ENCODE peak calls at places on chromosomes 6 and 20, in four cellular contexts. I, Y, N and W are unnamed samples.

GRCh38 chr20:1326031-1326930 is 2.7 kb downstream of the SDCBP2 start:
- DNase-seq in I (no peak), N (no peak), Y (no peak), W (peak; percentile 35)

GRCh38 chr6:54267798-54268197 is 40.4 kb upstream of the TINAG start:
- DNase-seq in I (no peak), N (peak; percentile 67), Y (peak; percentile 7), W (peak; percentile 3)

GRCh38 chr6:20403766-20404640 is 2.3 kb downstream of the E2F3 start:
- DNase-seq in I (peak; percentile 72), Y (peak; percentile 66), N (peak; percentile 52), W (peak; percentile 16)

GRCh38 chr20:3000852-3001523 is 42.4 kb upstream of the GNRH2 start:
- DNase-seq in Y (peak; percentile 16), N (no peak), I (no peak), W (peak; percentile 80)

GRCh38 chr6:34961082-34961481 is 72.0 kb downstream of the ANKS1A start:
- DNase-seq in Y (no peak), N (no peak), I (no peak), W (no peak)

GRCh38 chr6:53309059-53309896 is 39.5 kb downstream of the ELOVL5 start:
- DNase-seq in Y (peak; percentile 37), N (peak; percentile 56), I (no peak), W (no peak)

GRCh38 chr6:136607204-136607931 is 57.1 kb upstream of the MAP7 start:
- DNase-seq in N (peak; percentile 22), Y (peak; percentile 27), I (no peak), W (no peak)

GRCh38 chr6:170497845-170498281 is 55.2 kb downstream of the PSMB1 start:
- DNase-seq in Y (no peak), I (peak; percentile 67), N (no peak), W (no peak)

GRCh38 chr6:23754197-23754596 is 371.8 kb upstream of the NRSN1 start:
- DNase-seq in Y (no peak), I (no peak), N (no peak), W (no peak)

GRCh38 chr20:49584418-49585382 is 16.8 kb upstream of the PTGIS start:
- DNase-seq in I (no peak), Y (no peak), N (no peak), W (peak; percentile 40)

GRCh38 chr6:119890470-119890869 is 540.9 kb upstream of the MAN1A1 start:
- DNase-seq in I (no peak), Y (no peak), N (no peak), W (no peak)

GRCh38 chr6:24738732-24739131 is 19.8 kb upstream of the C6orf62 start:
- DNase-seq in N (no peak), I (no peak), Y (no peak), W (no peak)

GRCh38 chr6:115610646-115611045 is 450.0 kb downstream of the FRK start:
- DNase-seq in Y (no peak), N (no peak), I (no peak), W (no peak)

GRCh38 chr20:57043091-57043490 is 223.3 kb downstream of the BMP7 start:
- DNase-seq in N (no peak), Y (no peak), I (no peak), W (no peak)

GRCh38 chr20:58645277-58645968 is 5.7 kb upstream of the STX16 start:
- DNase-seq in I (peak; percentile 27), Y (no peak), N (peak; percentile 59), W (no peak)

GRCh38 chr20:48153105-48153504 is 367.8 kb upstream of the SULF2 start:
- DNase-seq in I (no peak), Y (no peak), N (no peak), W (no peak)

GRCh38 chr20:56715309-56715708 is 86.2 kb downstream of the TFAP2C start:
- DNase-seq in Y (no peak), I (no peak), N (no peak), W (no peak)

DNA sequence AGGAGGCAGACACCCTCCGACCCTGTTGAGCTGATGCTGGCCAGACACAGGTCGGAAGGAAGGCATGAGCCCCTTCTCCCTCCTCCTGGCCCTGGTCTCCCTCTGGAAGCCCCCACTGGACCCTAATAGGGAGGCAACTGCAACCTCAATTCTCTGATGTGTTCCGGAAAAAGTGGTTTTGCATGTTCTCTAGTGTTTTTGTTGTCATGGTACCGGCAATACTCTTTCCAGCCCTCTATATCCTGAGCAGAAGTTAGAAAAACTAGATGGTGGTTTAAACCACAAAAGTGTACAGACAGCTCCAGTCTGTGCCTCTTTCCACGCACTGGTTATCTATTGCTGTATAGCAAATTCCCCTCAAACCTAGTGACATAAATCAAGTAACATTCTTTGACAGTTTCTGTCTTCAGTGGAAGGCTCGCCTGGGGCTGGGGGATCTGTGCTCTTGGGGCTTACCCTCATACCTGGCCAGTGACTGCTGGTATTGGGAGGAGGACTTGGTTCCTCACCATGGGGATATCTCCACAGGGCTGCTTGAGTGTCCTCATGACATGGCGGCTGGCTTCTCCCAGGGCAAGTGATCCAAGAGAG is 37.0 kb downstream of the SYTL3 start:
- DNase-seq in I (no peak), Y (no peak), N (no peak), W (no peak)
- TF ChIP-seq JUN in I (no peak), Y (no peak), N (no peak), W (no peak)

GRCh38 chr6:114310053-114310452 is 32.8 kb downstream of the HS3ST5 start:
- DNase-seq in Y (no peak), I (no peak), N (no peak), W (no peak)
- H3K4me1 ChIP-seq in Y (no peaks in the 10 kb centered on the region), I (no peaks in the 10 kb centered on the region), N (no peaks in the 10 kb centered on the region), W (no peaks in the 10 kb centered on the region)

DNA sequence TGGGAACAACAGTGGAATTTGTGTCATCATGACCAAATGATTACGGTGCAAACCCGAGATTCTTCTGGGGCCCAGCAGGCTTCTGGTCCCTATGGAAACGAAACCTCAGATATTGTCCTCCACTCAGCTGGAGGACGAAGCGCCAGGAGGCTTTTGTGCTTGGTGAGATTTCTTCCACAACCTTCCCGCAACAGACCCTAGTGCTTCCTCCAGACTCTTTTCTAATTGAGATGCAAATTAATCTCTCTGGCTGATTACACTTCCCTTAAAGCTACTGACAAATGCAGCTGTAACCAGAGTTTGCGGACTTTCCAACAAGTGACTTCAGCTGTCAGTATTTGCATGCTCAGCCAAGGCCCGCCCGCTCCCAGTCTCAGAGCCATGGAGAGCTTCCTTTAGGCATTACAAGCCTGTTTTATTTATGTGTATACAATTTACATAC is 96.0 kb downstream of the INSM1 start:
- DNase-seq in Y (no peak), I (no peak), N (no peak), W (no peak)
- TF ChIP-seq CEBPB in Y (no peak), I (no peak), N (no peak), W (no peak)

GRCh38 chr6:27720607-27721580 is 191.3 kb downstream of the OR2B2 start:
- DNase-seq in Y (peak; percentile 59), N (peak; percentile 21), I (peak; percentile 90), W (peak; percentile 69)
- TF ChIP-seq JUN in Y (no peak), N (no peak), I (no peak), W (no peak)

GRCh38 chr20:62356143-62356947 is 10.8 kb downstream of the LAMA5 start:
- DNase-seq in I (no peak), N (no peak), Y (no peak), W (no peak)
- H3K4me1 ChIP-seq in I (peaks cover 51% of the 10 kb centered on the region), N (peaks cover 47% of the 10 kb centered on the region), Y (peaks cover 30% of the 10 kb centered on the region), W (peaks cover 98% of the 10 kb centered on the region)

DNA sequence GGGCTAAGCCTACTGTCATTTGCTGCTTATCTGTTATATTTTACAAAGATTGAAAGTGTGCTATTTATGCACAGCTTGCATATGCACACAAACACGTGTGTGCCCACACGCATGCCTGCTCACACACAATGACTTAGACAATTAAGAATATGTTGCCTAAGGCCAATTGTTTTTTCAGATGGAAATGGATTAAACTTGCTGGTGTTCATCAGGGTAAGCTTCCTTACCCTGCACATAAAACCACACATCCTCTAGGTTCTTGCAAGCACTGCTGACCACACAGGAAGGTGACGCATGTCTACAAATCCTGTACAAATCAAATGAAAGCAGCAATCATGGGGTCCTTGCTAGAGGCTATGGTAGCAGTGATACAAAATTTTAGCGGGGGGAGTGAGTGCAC is 58.4 kb downstream of the GJA10 start:
- DNase-seq in N (no peak), Y (no peak), I (no peak), W (no peak)
- TF ChIP-seq CEBPB in N (no peak), Y (no peak), I (no peak), W (no peak)

GRCh38 chr6:1181939-1182338 is 130.0 kb upstream of the FOXQ1 start:
- DNase-seq in N (no peak), I (no peak), Y (no peak), W (no peak)

GRCh38 chr6:1178590-1178989 is 133.3 kb upstream of the FOXQ1 start:
- DNase-seq in I (no peak), N (peak; percentile 76), Y (no peak), W (no peak)

GRCh38 chr6:1182722-1183521 is 129.0 kb upstream of the FOXQ1 start:
- DNase-seq in I (no peak), N (peak; percentile 74), Y (no peak), W (no peak)

GRCh38 chr6:1176595-1176994 is 135.3 kb upstream of the FOXQ1 start:
- DNase-seq in N (no peak), Y (no peak), I (no peak), W (no peak)

DNA sequence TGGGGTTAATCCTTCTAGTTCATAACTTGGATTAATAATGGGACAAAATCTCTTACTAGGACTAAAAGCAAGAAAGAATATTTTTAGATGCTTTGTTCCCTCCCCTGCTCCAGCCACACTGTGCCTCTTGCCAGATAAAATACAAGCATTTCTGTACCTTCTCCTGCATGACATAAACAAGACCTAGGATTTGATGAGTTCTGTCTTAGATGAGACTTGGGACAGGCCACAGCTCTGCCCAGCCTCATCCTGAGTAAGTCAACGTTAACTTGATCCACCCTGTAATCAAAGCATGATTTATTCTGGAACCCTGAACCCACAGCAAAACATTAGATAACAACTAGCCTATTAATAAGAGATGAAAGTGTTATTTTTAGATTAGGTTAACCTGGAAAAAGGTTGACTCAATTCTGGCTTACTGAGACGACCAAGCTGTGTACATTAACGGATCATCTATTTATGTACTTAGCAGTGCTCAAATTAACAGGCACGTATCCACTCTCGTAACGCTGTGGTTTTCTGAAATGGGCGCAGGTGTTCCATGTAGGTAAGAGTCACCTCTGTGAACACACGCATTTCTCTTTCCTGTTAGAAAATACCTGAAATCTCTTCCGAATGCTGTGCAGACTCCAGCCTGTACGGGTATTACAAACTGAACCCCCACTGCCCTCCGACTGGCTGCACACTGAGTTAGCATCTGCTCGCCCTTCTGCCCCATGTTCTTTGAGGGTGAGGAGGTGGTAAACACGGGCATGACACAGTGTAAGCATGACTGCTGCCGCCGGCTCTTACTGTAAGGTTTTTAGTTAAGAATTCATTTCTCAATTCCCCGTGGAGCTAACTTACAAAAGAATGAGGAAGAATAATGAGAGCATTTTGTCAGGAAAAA is 132.1 kb upstream of the FOXQ1 start:
- DNase-seq in I (no peak), N (no peak), Y (no peak), W (no peak)
- TF ChIP-seq JUN in I (no peak), N (no peak), Y (no peak), W (no peak)